ENCODE peak calls at places on chromosome 3, in six cellular contexts. R is tibial nerve, D is SJCRH30, O is body of pancreas, A is A549, V is hepatocyte. F is an unnamed sample.

GRCh38 chr3:1275495-1275894 is 182.7 kb downstream of the CNTN6 start:
- DNase-seq in V (peak; percentile 46), A (no peak), R (no peak), O (no peak), D (peak; percentile 42), F (peak; percentile 53)

GRCh38 chr3:42032693-42033349 is 58.3 kb upstream of the TRAK1 start:
- DNase-seq in O (no peak), R (peak; percentile 74), V (peak; percentile 60), D (peak; percentile 51), A (no peak), F (no peak)

GRCh38 chr3:158743280-158743663 is 11.0 kb upstream of the RARRES1 start:
- DNase-seq in D (no peak), O (no peak), V (no peak), R (no peak), A (no peak), F (no peak)

GRCh38 chr3:67605377-67605776 is 49.0 kb downstream of the SUCLG2 start:
- DNase-seq in R (no peak), V (no peak), A (peak; percentile 3), D (peak; percentile 1), O (no peak), F (no peak)

GRCh38 chr3:166013073-166013679 is 176.0 kb upstream of the BCHE start:
- DNase-seq in O (no peak), D (peak; percentile 66), V (peak; percentile 58), A (peak; percentile 3), R (no peak), F (peak; percentile 33)

GRCh38 chr3:39752019-39752637 is 57.3 kb upstream of the MYRIP start:
- DNase-seq in O (peak; percentile 13), V (no peak), A (no peak), R (no peak), D (peak; percentile 0), F (peak; percentile 13)

GRCh38 chr3:180085122-180085710 is 48.5 kb upstream of the PEX5L start:
- DNase-seq in V (no peak), D (no peak), A (no peak), R (no peak), O (no peak), F (no peak)

GRCh38 chr3:55826731-55827496 is 339.8 kb upstream of the WNT5A start:
- DNase-seq in A (no peak), V (no peak), O (no peak), D (no peak), R (no peak), F (no peak)

GRCh38 chr3:66885326-66886000 is 112.6 kb upstream of the KBTBD8 start:
- DNase-seq in O (no peak), D (no peak), V (peak; percentile 51), R (no peak), A (no peak), F (no peak)

GRCh38 chr3:51311055-51311454 is 74.0 kb upstream of the MANF start:
- DNase-seq in R (no peak), V (peak; percentile 48), O (no peak), A (peak; percentile 20), D (peak; percentile 13), F (no peak)

GRCh38 chr3:14532691-14533456 is 7.3 kb downstream of the GRIP2 start:
- DNase-seq in V (peak; percentile 71), R (no peak), D (no peak), A (no peak), O (peak; percentile 76), F (peak; percentile 43)

GRCh38 chr3:142624725-142625440 is 28.7 kb downstream of the PLS1 start:
- DNase-seq in R (no peak), D (no peak), V (no peak), O (no peak), A (no peak), F (no peak)

GRCh38 chr3:194577985-194578905 is 55.0 kb downstream of the TMEM44 start:
- DNase-seq in R (no peak), D (peak; percentile 45), O (no peak), V (peak; percentile 78), A (peak; percentile 86), F (peak; percentile 25)

GRCh38 chr3:126509565-126510322 is 7.8 kb downstream of the UROC1 start:
- DNase-seq in D (no peak), O (no peak), R (no peak), A (no peak), V (no peak), F (no peak)

GRCh38 chr3:12895391-12896205 is 54.2 kb upstream of the RPL32 start:
- DNase-seq in D (no peak), V (no peak), O (no peak), A (no peak), R (no peak), F (no peak)

GRCh38 chr3:177447938-177448337 is 250.7 kb upstream of the TBL1XR1 start:
- DNase-seq in O (peak; percentile 64), V (no peak), D (no peak), A (no peak), R (no peak), F (no peak)

GRCh38 chr3:123559040-123559861 is 25.6 kb downstream of the HACD2 start:
- DNase-seq in A (peak; percentile 59), R (no peak), D (peak; percentile 69), V (peak; percentile 82), O (no peak), F (peak; percentile 26)

GRCh38 chr3:52892625-52893311 is 4.6 kb downstream of the STIMATE start:
- DNase-seq in V (no peak), A (no peak), D (no peak), O (no peak), R (no peak), F (no peak)

GRCh38 chr3:147407495-147408179 is 1.3 kb upstream of the ZIC4 start:
- DNase-seq in R (no peak), V (no peak), D (no peak), A (no peak), O (no peak), F (no peak)

GRCh38 chr3:147409143-147410121 is at the start of gene ZIC1:
- DNase-seq in R (no peak), O (no peak), V (no peak), D (peak; percentile 93), A (no peak), F (no peak)

GRCh38 chr3:147410126-147410517 is 957 bp downstream of the ZIC1 start:
- DNase-seq in A (no peak), D (peak; percentile 54), O (no peak), V (no peak), R (no peak), F (no peak)

GRCh38 chr3:147407107-147407494 is 758 bp upstream of the ZIC4 start:
- DNase-seq in R (no peak), V (no peak), D (no peak), A (no peak), O (no peak), F (no peak)

DNA sequence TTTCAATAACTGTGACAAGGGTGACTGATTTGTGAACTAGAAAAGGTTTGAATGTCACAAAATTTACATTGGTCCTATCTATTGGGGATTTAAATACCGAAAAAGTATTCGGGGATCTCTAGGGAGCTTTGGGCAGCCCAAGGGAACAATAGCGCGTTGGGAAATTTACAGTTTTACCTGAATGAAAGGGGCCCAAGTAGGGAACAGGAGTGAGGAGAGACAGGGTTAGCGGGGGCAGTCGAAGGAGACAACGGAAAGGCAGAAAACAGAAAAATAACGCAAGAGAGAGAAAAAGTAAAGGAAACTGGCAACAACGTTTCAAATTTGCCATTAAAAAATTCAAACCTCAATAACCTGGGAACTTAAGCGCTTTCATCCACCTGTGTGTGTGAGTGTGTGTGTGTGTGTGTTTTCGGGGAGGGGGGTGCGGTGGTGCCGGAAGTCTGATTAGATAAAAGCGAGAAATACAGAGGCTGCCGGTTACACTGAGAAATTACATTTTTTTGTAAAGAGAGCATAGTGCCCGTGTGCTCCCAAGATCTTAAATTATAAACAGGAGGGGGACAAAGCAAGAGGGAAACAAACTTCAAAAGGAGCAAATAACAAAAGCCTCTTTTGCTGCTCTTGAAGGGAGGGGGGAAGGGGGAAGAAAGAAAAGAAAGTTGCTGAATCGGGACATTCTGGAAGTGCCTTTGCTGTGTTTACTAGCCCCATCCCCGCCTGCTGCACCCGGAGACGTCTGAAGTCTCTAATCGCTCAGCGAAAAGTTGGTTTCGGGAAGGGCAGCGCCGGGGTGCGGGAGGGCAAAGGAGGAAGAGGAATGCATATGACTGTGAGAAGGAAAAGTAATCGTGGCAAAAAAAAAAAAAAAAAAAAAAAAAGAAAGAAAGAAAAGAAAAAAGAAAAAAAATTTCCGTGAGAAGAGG is 722 bp upstream of the ZIC1 start:
- DNase-seq in D (no peak), A (no peak), O (no peak), V (no peak), R (no peak), F (no peak)
- H3K9me3 ChIP-seq in D (no peaks in the 10 kb centered on the region), A (no peaks in the 10 kb centered on the region), O (no peaks in the 10 kb centered on the region), V (no peaks in the 10 kb centered on the region), R (no peaks in the 10 kb centered on the region), F (peaks cover 5% of the 10 kb centered on the region)

GRCh38 chr3:129119365-129120100 is 2.1 kb downstream of the RAB43 start:
- DNase-seq in V (peak; percentile 85), O (peak; percentile 53), A (no peak), D (no peak), R (no peak), F (no peak)

GRCh38 chr3:129117134-129117533 is 4.5 kb downstream of the RAB43 start:
- DNase-seq in D (no peak), R (no peak), O (no peak), A (no peak), V (no peak), F (no peak)

GRCh38 chr3:129118745-129119144 is 2.9 kb downstream of the RAB43 start:
- DNase-seq in D (no peak), A (no peak), V (no peak), O (no peak), R (no peak), F (no peak)

GRCh38 chr3:129114455-129114854 is 7.1 kb downstream of the RAB43 start:
- DNase-seq in D (no peak), A (no peak), O (no peak), R (no peak), V (no peak), F (no peak)

DNA sequence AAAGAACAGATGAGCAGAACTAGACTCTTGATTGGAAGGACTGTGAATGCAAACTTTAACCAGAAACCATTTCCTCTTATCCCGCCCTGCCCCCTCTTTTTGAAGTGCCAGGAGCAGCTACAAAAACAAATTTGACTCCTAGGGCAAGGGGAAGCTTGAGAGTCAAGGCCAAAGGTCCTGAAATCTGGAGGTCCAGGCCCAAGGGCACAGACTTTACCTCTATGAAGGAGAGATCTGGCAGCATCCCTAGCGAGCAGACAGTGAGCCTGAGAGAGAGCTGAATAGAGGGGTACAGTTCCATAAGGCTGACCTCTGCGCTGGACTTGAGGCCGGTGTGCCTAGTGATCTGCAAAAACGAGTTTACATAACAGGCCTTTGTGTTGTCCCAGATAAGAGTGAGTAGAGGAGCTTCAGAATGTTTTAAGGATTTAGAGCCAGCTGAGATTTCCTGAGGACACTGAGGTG is 5.1 kb downstream of the RAB43 start:
- DNase-seq in V (no peak), A (no peak), O (no peak), D (peak; percentile 53), R (no peak), F (no peak)
- H3K4me3 ChIP-seq in V (no peak overlapping the region), A (no peak overlapping the region), O (no peak overlapping the region), D (no peak overlapping the region), R (no peak overlapping the region), F (no peak overlapping the region)

GRCh38 chr3:54294214-54294613 is 171.9 kb downstream of the CACNA2D3 start:
- DNase-seq in R (no peak), V (no peak), O (no peak), A (no peak), D (peak; percentile 1), F (no peak)

GRCh38 chr3:54304867-54305266 is 182.5 kb downstream of the CACNA2D3 start:
- DNase-seq in R (no peak), D (no peak), O (no peak), V (no peak), A (no peak), F (no peak)

GRCh38 chr3:54299169-54299935 is 177.0 kb downstream of the CACNA2D3 start:
- DNase-seq in R (no peak), A (no peak), D (no peak), O (no peak), V (no peak), F (no peak)
- H3K9me3 ChIP-seq in R (no peaks in the 10 kb centered on the region), A (no peaks in the 10 kb centered on the region), D (no peaks in the 10 kb centered on the region), O (no peaks in the 10 kb centered on the region), V (no peaks in the 10 kb centered on the region), F (no peaks in the 10 kb centered on the region)

GRCh38 chr3:49413338-49413734 is 1.1 kb downstream of the TCTA start:
- DNase-seq in A (no peak), D (no peak), V (no peak), O (no peak), R (no peak), F (no peak)
- H3K4me3 ChIP-seq in A (peak overlapping the region; percentile 78), D (no peak overlapping the region), V (no peak overlapping the region), O (no peak overlapping the region), R (peak overlapping the region; percentile 97), F (peak overlapping the region; percentile 75)

F was measured in BE2C.